ENCODE peak calls at places on chromosomes 6 and 20, in four cellular contexts. B, O, K and P are unnamed samples.

GRCh38 chr6:168540713-168541291 is 99.8 kb downstream of the SMOC2 start:
- DNase-seq in B (no peak), O (no peak), K (no peak), P (no peak)

GRCh38 chr20:23356203-23356602 is 5.6 kb downstream of the NXT1 start:
- DNase-seq in B (no peak), O (no peak), K (no peak), P (no peak)

GRCh38 chr6:2790588-2790987 is 25.4 kb downstream of the WRNIP1 start:
- DNase-seq in B (peak), O (no peak), K (no peak), P (no peak)

GRCh38 chr6:87832025-87832825 is 130.2 kb upstream of the AKIRIN2 start:
- DNase-seq in B (no peak), O (no peak), K (peak), P (no peak)

GRCh38 chr6:41602864-41603608 is 35.2 kb upstream of the MDFI start:
- DNase-seq in B (peak), O (peak), K (peak), P (peak)

GRCh38 chr20:62119591-62120364 is 2.5 kb upstream of the LSM14B start:
- DNase-seq in B (no peak), O (peak), K (no peak), P (no peak)

GRCh38 chr6:119858901-119859300 is 509.3 kb upstream of the MAN1A1 start:
- DNase-seq in B (no peak), O (no peak), K (no peak), P (no peak)

GRCh38 chr6:39181333-39181732 is 47.9 kb downstream of the KCNK5 start:
- DNase-seq in B (no peak), O (no peak), K (no peak), P (no peak)

GRCh38 chr6:45930419-45931059 is 85.1 kb downstream of the CLIC5 start:
- DNase-seq in B (peak), O (peak), K (no peak), P (peak)

GRCh38 chr6:145836170-145836569 is 21.6 kb upstream of the FBXO30 start:
- DNase-seq in B (no peak), O (no peak), K (no peak), P (no peak)

GRCh38 chr6:14876778-14877613 is 368.9 kb upstream of the JARID2 start:
- DNase-seq in B (no peak), O (no peak), K (peak), P (no peak)

GRCh38 chr6:106134906-106135634 is 48.9 kb downstream of the PRDM1 start:
- DNase-seq in B (no peak), O (peak), K (no peak), P (peak)

GRCh38 chr6:124535746-124536145 is 426.5 kb upstream of the RNF217 start:
- DNase-seq in B (peak), O (no peak), K (no peak), P (no peak)

GRCh38 chr6:119979862-119980261 is 630.3 kb upstream of the MAN1A1 start:
- DNase-seq in B (no peak), O (peak), K (no peak), P (no peak)

GRCh38 chr6:26328265-26328844 is 36.6 kb upstream of the BTN3A2 start:
- DNase-seq in B (no peak), O (no peak), K (no peak), P (no peak)

GRCh38 chr20:34639755-34640222 is 37.1 kb downstream of the PIGU start:
- DNase-seq in B (peak), O (peak), K (no peak), P (no peak)

GRCh38 chr6:107491059-107491609 is 1.2 kb downstream of the SOBP start:
- DNase-seq in B (peak), O (peak), K (no peak), P (no peak)

GRCh38 chr20:54598351-54598750 is 123.0 kb downstream of the DOK5 start:
- DNase-seq in B (no peak), O (no peak), K (no peak), P (no peak)

GRCh38 chr6:143078468-143079324 is 18.0 kb downstream of the AIG1 start:
- DNase-seq in B (no peak), O (no peak), K (no peak), P (no peak)

GRCh38 chr6:91569071-91569470 is 982.2 kb upstream of the MAP3K7 start:
- DNase-seq in B (no peak), O (no peak), K (no peak), P (no peak)

GRCh38 chr6:121485359-121485809 is 49.9 kb downstream of the GJA1 start:
- DNase-seq in B (no peak), O (no peak), K (no peak), P (no peak)

GRCh38 chr6:6575143-6575542 is 13.4 kb upstream of the LY86 start:
- DNase-seq in B (no peak), O (no peak), K (no peak), P (no peak)

GRCh38 chr6:1436334-1437306 is 47.2 kb downstream of the FOXF2 start:
- DNase-seq in B (peak), O (peak), K (peak), P (peak)

GRCh38 chr6:2449572-2449940 is 204.2 kb upstream of the GMDS start:
- DNase-seq in B (no peak), O (no peak), K (no peak), P (no peak)

GRCh38 chr6:169167581-169168301 is 85.9 kb downstream of the THBS2 start:
- DNase-seq in B (peak), O (no peak), K (no peak), P (no peak)

GRCh38 chr6:109458774-109459531 is 3.4 kb upstream of the MICAL1 start:
- DNase-seq in B (no peak), O (no peak), K (peak), P (no peak)

GRCh38 chr6:141744194-141744925 is 388.4 kb upstream of the GJE1 start:
- DNase-seq in B (no peak), O (no peak), K (no peak), P (no peak)

GRCh38 chr6:33688451-33689147 is 22.9 kb downstream of the UQCC2 start:
- DNase-seq in B (no peak), O (no peak), K (no peak), P (no peak)

GRCh38 chr20:63567382-63568169 is 6.5 kb downstream of the HELZ2 start:
- DNase-seq in B (no peak), O (no peak), K (peak), P (no peak)

GRCh38 chr6:81169166-81169565 is 583.3 kb downstream of the TENT5A start:
- DNase-seq in B (no peak), O (no peak), K (no peak), P (no peak)

GRCh38 chr6:113120577-113121285 is 736.4 kb upstream of the MARCKS start:
- DNase-seq in B (no peak), O (no peak), K (no peak), P (no peak)

GRCh38 chr20:59955131-59955796 is 3.0 kb upstream of the CDH26 start:
- DNase-seq in B (peak), O (peak), K (no peak), P (peak)

GRCh38 chr20:59958123-59958522 is at the start of gene CDH26:
- DNase-seq in B (no peak), O (no peak), K (no peak), P (no peak)

GRCh38 chr20:59961423-59961822 is 3.2 kb downstream of the CDH26 start:
- DNase-seq in B (no peak), O (no peak), K (no peak), P (no peak)

GRCh38 chr20:59962155-59962554 is 3.9 kb downstream of the CDH26 start:
- DNase-seq in B (no peak), O (no peak), K (no peak), P (no peak)

GRCh38 chr20:59958626-59959025 is 403 bp downstream of the CDH26 start:
- DNase-seq in B (no peak), O (no peak), K (no peak), P (no peak)
- TF ChIP-seq FOXK2 in B (no peak), O (no peak), K (no peak), P (no peak)

GRCh38 chr6:5116243-5116991 is 31.3 kb downstream of the PPP1R3G start:
- DNase-seq in B (no peak), O (no peak), K (no peak), P (no peak)

GRCh38 chr6:5121956-5122355 is 36.8 kb downstream of the PPP1R3G start:
- DNase-seq in B (no peak), O (no peak), K (no peak), P (no peak)

GRCh38 chr6:5120011-5120410 is 34.9 kb downstream of the PPP1R3G start:
- DNase-seq in B (no peak), O (no peak), K (no peak), P (no peak)

GRCh38 chr6:5121479-5121878 is 36.3 kb downstream of the PPP1R3G start:
- DNase-seq in B (no peak), O (peak), K (no peak), P (no peak)

DNA sequence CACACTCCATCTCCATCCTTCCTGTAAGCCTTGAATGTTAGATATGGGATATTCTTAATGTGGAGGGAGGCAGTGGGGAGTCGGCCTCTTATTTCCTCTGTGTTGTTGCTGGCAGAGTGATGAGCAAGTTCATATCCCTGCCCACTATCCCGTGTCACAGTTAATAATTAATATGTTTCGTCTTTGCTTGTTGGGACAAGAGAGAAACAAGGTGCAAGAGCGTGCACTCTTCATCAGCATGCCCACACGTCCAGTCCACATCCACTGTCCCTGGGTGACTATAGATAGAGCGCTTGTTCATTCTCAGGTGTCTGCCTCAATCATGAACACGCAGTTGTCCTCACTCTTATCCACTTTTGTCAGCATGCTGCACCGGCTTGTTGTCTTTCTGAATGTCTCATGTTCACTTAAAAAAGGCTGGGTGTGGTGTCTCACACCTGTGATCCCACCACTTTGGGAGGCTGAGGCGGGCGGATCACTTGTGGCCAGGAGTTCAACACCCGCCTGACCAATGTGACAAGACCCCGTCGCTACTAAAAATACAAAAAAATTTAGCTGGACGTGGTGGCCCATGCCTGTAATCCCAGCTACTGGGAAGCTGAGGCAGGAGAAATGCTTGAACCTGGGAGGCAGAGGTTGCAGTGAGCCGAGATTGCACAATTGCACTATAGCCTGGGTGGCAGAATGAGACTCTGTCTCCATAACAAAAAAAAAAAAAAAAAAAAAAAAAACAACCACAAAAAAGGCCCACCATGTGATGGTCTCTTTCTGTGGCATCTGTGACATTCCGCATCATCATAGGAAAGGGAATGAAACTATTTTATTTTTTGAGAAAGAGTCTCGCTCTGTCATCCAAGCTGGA is 34.2 kb downstream of the PPP1R3G start:
- DNase-seq in B (no peak), O (peak), K (no peak), P (no peak)
- TF ChIP-seq FOXK2 in B (no peak), O (peak), K (no peak), P (no peak)

DNA sequence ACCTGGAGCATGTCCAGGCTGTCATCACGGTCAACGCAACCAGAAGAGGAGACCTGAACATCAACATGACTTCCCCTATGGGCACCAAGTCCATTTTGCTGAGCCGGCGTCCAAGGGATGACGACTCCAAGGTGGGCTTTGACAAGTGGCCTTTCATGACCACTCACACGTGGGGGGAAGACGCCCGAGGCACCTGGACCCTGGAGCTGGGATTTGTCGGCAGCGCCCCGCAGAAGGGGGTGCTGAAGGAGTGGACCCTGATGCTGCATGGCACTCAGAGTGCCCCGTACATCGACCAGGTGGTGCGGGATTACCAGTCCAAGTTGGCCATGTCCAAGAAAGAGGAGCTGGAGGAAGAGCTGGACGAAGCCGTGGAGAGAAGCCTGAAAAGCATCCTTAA is 49.5 kb downstream of the BFSP1 start:
- DNase-seq in B (no peak), O (no peak), K (no peak), P (no peak)
- TF ChIP-seq FOXK2 in B (no peak), O (no peak), K (no peak), P (no peak)

GRCh38 chr6:30931959-30932645 is at the start of gene SFTA2:
- DNase-seq in B (no peak), O (no peak), K (no peak), P (no peak)

GRCh38 chr6:30935018-30935417 is 3.0 kb upstream of the SFTA2 start:
- DNase-seq in B (no peak), O (no peak), K (no peak), P (peak)

GRCh38 chr6:30931272-30931671 is 698 bp downstream of the SFTA2 start:
- DNase-seq in B (no peak), O (no peak), K (no peak), P (no peak)

GRCh38 chr6:30930506-30930905 is 1.5 kb downstream of the SFTA2 start:
- DNase-seq in B (no peak), O (no peak), K (no peak), P (no peak)

DNA sequence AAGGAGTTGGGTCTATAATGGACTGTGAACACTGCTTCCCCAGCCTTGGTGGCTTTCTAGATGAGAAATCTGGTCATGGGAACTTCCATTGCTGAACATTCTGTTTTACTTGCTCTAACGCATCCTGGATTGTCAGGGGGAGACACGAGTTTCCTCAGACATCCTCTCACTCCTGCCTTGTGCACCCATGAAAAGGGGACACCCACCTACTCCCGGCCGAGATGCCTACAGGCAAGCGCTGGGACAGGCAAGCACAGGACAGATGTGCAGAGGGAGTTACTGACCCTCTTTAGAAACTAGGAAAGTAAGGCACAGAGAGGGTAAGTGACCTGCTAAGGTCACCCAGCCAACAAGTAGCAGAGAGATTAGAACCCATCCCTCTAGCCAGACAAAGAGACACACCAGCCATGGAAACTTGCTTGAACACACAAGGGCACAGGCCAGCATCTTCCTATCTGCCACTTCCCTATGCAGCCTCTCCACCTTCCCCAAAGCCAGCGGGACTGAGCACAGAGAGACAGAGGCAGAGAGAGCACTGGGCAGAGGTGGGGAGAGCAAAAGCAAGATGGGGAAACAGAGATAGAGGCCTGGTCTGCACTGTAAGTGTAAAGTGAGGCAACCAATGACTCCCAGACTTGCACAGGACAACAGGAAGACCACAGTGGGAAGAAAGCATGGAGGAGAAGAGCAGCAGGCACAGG is 845 bp upstream of the SFTA2 start:
- DNase-seq in B (no peak), O (no peak), K (no peak), P (no peak)
- TF ChIP-seq FOXK2 in B (no peak), O (no peak), K (no peak), P (no peak)

DNA sequence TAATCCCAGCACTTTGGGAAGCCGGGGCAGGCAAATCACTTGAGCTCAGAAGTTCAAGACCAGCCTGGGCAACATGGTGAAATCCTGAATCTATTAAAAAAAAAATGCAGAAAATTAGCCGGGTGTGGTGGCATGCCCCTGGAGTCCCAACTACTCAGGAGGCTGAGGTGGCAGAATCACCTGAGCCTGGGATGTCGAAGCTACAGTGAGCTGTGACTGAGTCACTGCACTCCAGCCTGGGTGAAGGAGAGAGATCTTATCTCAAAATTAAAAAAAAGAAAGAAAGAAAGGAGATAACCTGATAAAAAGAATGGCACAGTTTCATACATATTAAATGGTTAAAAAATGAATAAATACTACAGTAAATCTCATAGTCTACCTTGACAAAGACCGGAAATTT is 123.6 kb upstream of the TNFAIP3 start:
- DNase-seq in B (no peak), O (no peak), K (no peak), P (no peak)
- TF ChIP-seq FOXK2 in B (no peak), O (no peak), K (no peak), P (no peak)

DNA sequence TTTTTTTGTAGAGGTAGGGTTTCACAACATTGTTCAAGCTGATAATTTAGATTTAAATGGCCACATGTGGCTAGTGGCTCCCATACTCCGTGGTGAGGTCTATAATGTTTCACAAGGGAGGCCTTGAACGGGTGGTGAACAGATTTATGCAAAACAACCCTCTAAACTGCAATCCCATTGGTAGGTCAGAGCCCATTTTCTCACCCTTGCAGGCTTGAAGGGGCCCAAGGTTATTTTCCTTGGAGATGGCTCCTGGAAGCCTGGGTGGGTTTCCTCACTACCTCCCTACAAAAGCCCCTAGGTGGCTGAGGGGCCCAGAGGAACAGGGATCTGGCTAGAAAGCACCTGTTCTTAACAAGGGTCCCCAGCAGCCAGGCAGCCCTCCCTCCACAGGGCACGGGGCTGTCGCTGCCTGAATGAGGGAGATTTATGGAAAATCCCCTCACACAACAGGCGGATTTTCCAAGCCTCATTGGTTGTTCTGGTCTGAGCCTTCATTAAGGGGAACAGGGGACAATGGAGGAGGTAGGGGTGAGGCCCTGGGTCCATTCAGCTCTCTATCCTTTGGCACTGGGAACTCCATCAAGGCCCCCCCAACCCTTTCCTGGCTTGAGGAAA is 64.6 kb downstream of the VEGFA start:
- DNase-seq in B (no peak), O (no peak), K (no peak), P (no peak)
- TF ChIP-seq FOXK2 in B (no peak), O (no peak), K (no peak), P (no peak)

DNA sequence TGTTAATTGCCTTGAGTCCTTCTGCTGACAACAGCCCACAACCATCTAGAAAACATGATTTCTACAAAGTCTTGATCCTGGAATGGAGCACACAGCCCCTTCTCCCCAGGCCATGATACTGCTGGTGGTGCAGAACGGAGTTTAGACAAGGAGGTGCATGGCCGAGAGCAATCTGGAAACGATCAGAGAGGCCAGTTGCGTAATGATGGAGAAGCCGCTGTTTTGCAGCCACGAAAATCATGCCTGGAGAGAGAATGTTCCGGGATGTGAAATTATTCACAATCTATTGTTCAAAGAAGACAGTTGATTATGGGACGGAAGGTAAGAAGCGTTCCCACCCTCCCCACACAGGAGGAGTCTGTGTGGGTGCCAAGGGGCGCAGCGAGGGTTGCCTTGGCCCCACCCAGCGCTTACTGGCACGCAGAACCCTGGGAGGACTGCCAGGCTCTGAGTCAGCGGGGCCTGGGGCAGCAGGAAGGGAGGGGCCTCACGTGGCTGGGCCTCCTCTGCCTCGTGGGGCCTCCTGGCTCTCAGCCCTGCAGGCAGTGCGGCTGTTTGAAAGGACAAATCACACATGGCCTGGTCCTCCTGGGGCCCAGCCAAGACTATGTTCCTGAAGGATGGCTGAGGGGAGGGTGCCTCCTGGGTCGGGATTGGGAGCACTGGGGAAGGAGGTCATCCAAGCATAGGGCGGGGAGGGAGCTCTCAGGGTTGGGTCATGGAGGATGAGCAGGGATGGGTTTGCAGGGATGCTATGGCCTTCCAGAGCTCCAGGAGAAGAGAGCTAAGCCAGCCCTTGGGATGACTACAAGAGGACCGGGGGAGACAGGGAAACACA is 8.7 kb upstream of the AP5S1 start:
- DNase-seq in B (peak), O (peak), K (no peak), P (no peak)
- TF ChIP-seq FOXK2 in B (no peak), O (no peak), K (no peak), P (no peak)